ENCODE peak calls at places on chromosome 10, in five cellular contexts. Q is A549, M is HepG2, G is GM12878, J is H1. O is an unnamed sample.

GRCh38 chr10:78541528-78542470 is 508.1 kb downstream of the RPS24 start:
- DNase-seq in J (no peak), Q (no peak), M (no peak), G (no peak), O (no peak)

GRCh38 chr10:128465697-128466096 is 339.5 kb upstream of the MKI67 start:
- DNase-seq in J (no peak), G (no peak), M (no peak), Q (no peak), O (no peak)

GRCh38 chr10:110508806-110509544 is 11.3 kb downstream of the DUSP5 start:
- DNase-seq in M (no peak), G (no peak), J (no peak), Q (no peak), O (no peak)

GRCh38 chr10:31381766-31382316 is 62.8 kb downstream of the ZEB1 start:
- DNase-seq in Q (no peak), J (no peak), M (no peak), G (peak; percentile 55), O (no peak)

GRCh38 chr10:116708386-116708785 is 34.0 kb downstream of the HSPA12A start:
- DNase-seq in Q (no peak), M (no peak), J (no peak), G (no peak), O (no peak)

GRCh38 chr10:509361-510102 is 179.9 kb downstream of the DIP2C start:
- DNase-seq in M (no peak), G (no peak), Q (no peak), J (no peak), O (no peak)

GRCh38 chr10:117168135-117168674 is 29.1 kb upstream of the KCNK18 start:
- DNase-seq in J (peak; percentile 96), M (no peak), Q (peak; percentile 92), G (no peak), O (peak; percentile 83)

GRCh38 chr10:126235091-126235978 is 152.9 kb downstream of the ADAM12 start:
- DNase-seq in M (no peak), G (no peak), Q (no peak), J (no peak), O (no peak)

GRCh38 chr10:112721080-112721698 is 228.9 kb upstream of the TCF7L2 start:
- DNase-seq in Q (peak; percentile 69), J (peak; percentile 43), G (peak; percentile 21), M (peak; percentile 31), O (peak; percentile 16)

GRCh38 chr10:58857251-58857650 is 319.2 kb upstream of the PHYHIPL start:
- DNase-seq in Q (no peak), J (no peak), M (no peak), G (no peak), O (no peak)

GRCh38 chr10:34960983-34961382 is 129.2 kb downstream of the CUL2 start:
- DNase-seq in M (no peak), J (no peak), Q (no peak), G (no peak), O (no peak)

GRCh38 chr10:62851449-62851848 is 35.3 kb upstream of the EGR2 start:
- DNase-seq in M (no peak), G (no peak), Q (no peak), J (peak; percentile 65), O (peak; percentile 14)

GRCh38 chr10:73253226-73253557 is 748 bp upstream of the MRPS16 start:
- DNase-seq in Q (peak; percentile 45), G (no peak), M (peak; percentile 30), J (no peak), O (peak; percentile 74)

GRCh38 chr10:12709516-12709915 is 292.0 kb downstream of the CCDC3 start:
- DNase-seq in M (no peak), Q (peak; percentile 40), G (no peak), J (no peak), O (no peak)

GRCh38 chr10:49071221-49071761 is 44.0 kb downstream of the VSTM4 start:
- DNase-seq in G (no peak), M (no peak), Q (no peak), J (peak; percentile 16), O (no peak)

GRCh38 chr10:115093286-115093775 is at the start of gene ATRNL1:
- DNase-seq in Q (no peak), J (peak; percentile 82), G (no peak), M (no peak), O (no peak)

GRCh38 chr10:86657396-86658011 is 3.2 kb downstream of the OPN4 start:
- DNase-seq in J (no peak), G (no peak), Q (no peak), M (no peak), O (no peak)

GRCh38 chr10:42149027-42149700 is 489.2 kb downstream of the ZNF33B start:
- DNase-seq in M (no peak), J (no peak), G (no peak), Q (no peak), O (no peak)

GRCh38 chr10:62699148-62699547 is 105.4 kb upstream of the ADO start:
- DNase-seq in M (no peak), J (no peak), Q (no peak), G (no peak), O (no peak)

GRCh38 chr10:115963848-115964247 is 309.2 kb downstream of the GFRA1 start:
- DNase-seq in M (no peak), Q (no peak), G (no peak), J (no peak), O (no peak)

GRCh38 chr10:122098924-122099323 is 110.0 kb downstream of the TACC2 start:
- DNase-seq in Q (no peak), G (no peak), M (no peak), J (no peak), O (no peak)

GRCh38 chr10:49650724-49651034 is 28.8 kb upstream of the C10orf53 start:
- DNase-seq in Q (no peak), G (no peak), J (no peak), M (no peak), O (no peak)

GRCh38 chr10:91071786-91072185 is 148.7 kb upstream of the PCGF5 start:
- DNase-seq in G (no peak), Q (no peak), M (no peak), J (no peak), O (no peak)

GRCh38 chr10:122462533-122463465 is 1.4 kb downstream of the HTRA1 start:
- DNase-seq in G (no peak), M (no peak), J (peak; percentile 56), Q (no peak), O (no peak)

GRCh38 chr10:5565671-5566581 is 41.2 kb downstream of the CALML3 start:
- DNase-seq in Q (no peak), J (no peak), G (no peak), M (no peak), O (no peak)

GRCh38 chr10:119502214-119502613 is 40.3 kb downstream of the RGS10 start:
- DNase-seq in J (no peak), G (no peak), M (no peak), Q (no peak), O (no peak)

GRCh38 chr10:45454262-45454661 is 80.2 kb downstream of the ALOX5 start:
- DNase-seq in J (no peak), Q (no peak), M (no peak), G (no peak), O (no peak)

GRCh38 chr10:96089670-96090462 is 40.2 kb upstream of the ZNF518A start:
- DNase-seq in Q (peak; percentile 91), G (peak; percentile 84), J (peak; percentile 67), M (peak; percentile 93), O (peak; percentile 84)

GRCh38 chr10:131933016-131933694 is 32.3 kb downstream of the PPP2R2D start:
- DNase-seq in J (no peak), M (no peak), Q (no peak), G (no peak), O (peak; percentile 16)
- TF ChIP-seq HDAC2 in J (no peak), M (no peak), Q (no peak), G (no peak), O (no peak)

GRCh38 chr10:61404771-61405170 is 48.4 kb downstream of the TMEM26 start:
- DNase-seq in G (no peak), Q (no peak), M (no peak), J (no peak), O (no peak)
- TF ChIP-seq HDAC2 in G (no peak), Q (no peak), M (no peak), J (no peak), O (no peak)

GRCh38 chr10:11578802-11579255 is 32.6 kb downstream of the USP6NL start:
- DNase-seq in G (peak; percentile 73), J (no peak), M (no peak), Q (no peak), O (no peak)
- TF ChIP-seq HDAC2 in G (no peak), J (no peak), M (no peak), Q (no peak), O (no peak)

DNA sequence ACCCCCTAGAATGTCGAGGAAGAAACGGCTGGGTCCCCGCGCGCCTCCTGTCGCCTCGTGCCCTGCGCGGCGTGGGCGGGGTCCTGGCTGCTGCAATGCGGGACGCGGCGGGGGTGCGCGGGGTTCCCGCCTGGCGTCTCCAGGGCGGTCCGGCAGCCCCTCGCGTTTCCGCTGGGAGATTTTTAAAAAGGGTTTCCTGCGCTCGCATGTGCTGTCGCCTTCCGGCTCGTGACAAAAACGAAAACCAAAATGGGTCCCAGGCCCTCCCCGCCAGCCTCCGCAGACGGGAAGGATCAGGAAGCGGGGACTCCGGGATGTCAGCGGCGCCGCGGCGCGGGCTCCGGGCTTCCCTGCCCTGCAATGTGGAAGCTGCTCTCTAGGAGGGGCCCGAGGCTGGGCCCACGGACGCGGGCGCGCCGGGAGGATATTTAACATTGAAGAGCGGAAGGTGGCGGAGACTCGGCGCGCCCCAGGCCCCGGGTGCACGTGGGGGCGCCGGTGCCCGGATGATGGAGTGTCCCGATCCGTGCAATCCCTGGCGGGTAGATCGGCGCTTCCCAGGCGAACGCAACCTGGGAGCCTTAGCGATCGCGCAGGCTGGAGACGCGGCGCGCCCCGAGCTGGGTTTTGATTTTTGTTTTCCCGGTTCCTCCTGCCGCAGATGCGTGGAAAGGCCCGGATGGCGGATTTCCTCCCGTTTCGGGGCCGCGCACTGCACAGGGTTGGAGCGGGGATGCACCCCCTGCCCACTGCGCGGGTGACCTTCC is 1.0 kb downstream of the PFKP start:
- DNase-seq in Q (no peak), G (no peak), J (peak; percentile 73), M (no peak), O (peak; percentile 67)
- TF ChIP-seq HDAC2 in Q (no peak), G (no peak), J (no peak), M (no peak), O (peak; percentile 51)

GRCh38 chr10:102714621-102715455 is at the start of gene SFXN2:
- DNase-seq in G (no peak), M (no peak), J (no peak), Q (no peak), O (peak; percentile 66)

GRCh38 chr10:102712089-102712488 is 2.1 kb downstream of the ARL3 start:
- DNase-seq in J (no peak), Q (no peak), G (no peak), M (no peak), O (no peak)

GRCh38 chr10:102712843-102713242 is 1.4 kb downstream of the ARL3 start:
- DNase-seq in M (no peak), G (no peak), Q (no peak), J (no peak), O (no peak)

GRCh38 chr10:102713814-102714620 is at the start of gene ARL3:
- DNase-seq in Q (peak; percentile 97), J (peak; percentile 97), M (peak; percentile 95), G (peak; percentile 94), O (peak; percentile 93)

GRCh38 chr10:102713483-102713813 is 749 bp downstream of the ARL3 start:
- DNase-seq in G (no peak), M (no peak), Q (peak; percentile 97), J (no peak), O (no peak)
- TF ChIP-seq HDAC2 in G (no peak), M (no peak), Q (no peak), J (no peak), O (no peak)